ENCODE peak calls at places on chromosomes 7 and 10, in eight cellular contexts. M is astrocyte of the spinal cord, R is dorsolateral prefrontal cortex, D is IMR-90, T is foreskin keratinocyte, I is substantia nigra, K is sigmoid colon, L is AG04450. Z is an unnamed sample.

GRCh38 chr10:22573820-22574569 is 140.4 kb downstream of the PIP4K2A start:
- DNase-seq in T (no peak), R (no peak), K (no peak), L (no peak), D (peak), I (no peak), M (peak), Z (no peak)

GRCh38 chr7:29345590-29345989 is 151.0 kb downstream of the CHN2 start:
- DNase-seq in T (no peak), R (peak), M (peak), D (no peak), L (no peak), K (no peak), I (peak), Z (no peak)

GRCh38 chr7:155254018-155254417 is 43.7 kb upstream of the INSIG1 start:
- DNase-seq in T (no peak), I (no peak), D (no peak), R (no peak), L (no peak), K (no peak), M (no peak), Z (no peak)

GRCh38 chr7:137120690-137121089 is 222.8 kb downstream of the PTN start:
- DNase-seq in D (no peak), T (no peak), M (no peak), R (no peak), K (no peak), I (no peak), L (no peak), Z (no peak)

GRCh38 chr10:73774637-73775036 is 7.2 kb upstream of the CHCHD1 start:
- DNase-seq in T (no peak), R (no peak), L (no peak), D (peak), K (no peak), M (no peak), I (no peak), Z (no peak)

GRCh38 chr10:131993298-131993674 is 11.6 kb upstream of the BNIP3 start:
- DNase-seq in K (peak), M (no peak), I (no peak), T (no peak), L (no peak), R (no peak), D (no peak), Z (no peak)

GRCh38 chr7:36186841-36187240 is 33.8 kb downstream of the EEPD1 start:
- DNase-seq in K (no peak), M (no peak), T (no peak), I (no peak), L (no peak), D (peak), R (no peak), Z (no peak)

GRCh38 chr7:24972991-24973390 is 7.0 kb downstream of the OSBPL3 start:
- DNase-seq in R (no peak), D (peak), K (no peak), I (no peak), M (peak), L (peak), T (no peak), Z (no peak)

GRCh38 chr7:107180378-107180777 is 11.6 kb downstream of the HBP1 start:
- DNase-seq in R (no peak), I (no peak), D (peak), T (peak), M (peak), K (no peak), L (peak), Z (no peak)

GRCh38 chr10:58827381-58827780 is 314.7 kb downstream of the BICC1 start:
- DNase-seq in T (no peak), D (no peak), I (no peak), R (no peak), L (no peak), M (no peak), K (no peak), Z (no peak)

GRCh38 chr10:49010295-49010694 is 70.7 kb upstream of the LRRC18 start:
- DNase-seq in I (no peak), K (no peak), D (no peak), T (no peak), R (no peak), M (no peak), L (no peak), Z (no peak)

GRCh38 chr10:69467928-69468770 is 16.9 kb downstream of the TSPAN15 start:
- DNase-seq in I (no peak), R (no peak), M (no peak), D (no peak), L (no peak), K (no peak), T (no peak), Z (no peak)

GRCh38 chr7:22433710-22434460 is 66.1 kb downstream of the STEAP1B start:
- DNase-seq in K (no peak), T (peak), L (no peak), I (no peak), M (peak), R (no peak), D (peak), Z (no peak)

GRCh38 chr7:129348023-129348740 is 86.0 kb upstream of the STRIP2 start:
- DNase-seq in I (no peak), L (no peak), D (no peak), T (no peak), R (no peak), K (no peak), M (no peak), Z (no peak)

GRCh38 chr10:24360286-24361127 is 151.6 kb downstream of the KIAA1217 start:
- DNase-seq in L (peak), I (no peak), M (peak), T (no peak), K (no peak), D (peak), R (peak), Z (peak)

Z was measured in sciatic nerve.